ENCODE peak calls at places on chromosome 11, in nine cellular contexts. T is amygdala; Y is activated CD4-positive, alpha-beta T cell treated with anti-CD3 and anti-CD28 coated beads, Interleukin-2, amount 50 U/mL, for 48 hours; K is SK-N-SH; B is AG08396; J is stimulated activated CD8-positive, alpha-beta memory T cell treated with anti-CD3 and anti-CD28 coated beads, Interleukin-2, amount 100 ng/mL, for 48 hours; X is H9; U is AG09319; V is GM23338. A is an unnamed sample.

GRCh38 chr11:68855205-68855978 is 13.7 kb upstream of the CPT1A start:
- DNase-seq in X (peak), V (peak), K (peak), B (peak), T (no peak), J (no peak), U (no peak), Y (peak), A (peak)

GRCh38 chr11:90220391-90220790 is 2.5 kb downstream of the CHORDC1 start:
- DNase-seq in X (no peak), J (no peak), Y (no peak), T (no peak), B (peak), V (no peak), K (no peak), U (no peak), A (no peak)

GRCh38 chr11:45187375-45187774 is 40.9 kb downstream of the PRDM11 start:
- DNase-seq in U (no peak), B (no peak), T (no peak), J (no peak), Y (no peak), K (no peak), X (no peak), V (no peak), A (no peak)

GRCh38 chr11:93478841-93479240 is 64.3 kb downstream of the SMCO4 start:
- DNase-seq in J (no peak), U (no peak), Y (no peak), V (no peak), B (no peak), K (no peak), T (no peak), X (no peak), A (no peak)

GRCh38 chr11:94948070-94948617 is 25.2 kb downstream of the CWC15 start:
- DNase-seq in K (no peak), T (no peak), Y (no peak), B (peak), J (no peak), U (peak), X (no peak), V (no peak), A (no peak)

GRCh38 chr11:67691149-67691548 is 16.7 kb upstream of the ALDH3B2 start:
- DNase-seq in V (no peak), J (no peak), B (no peak), X (no peak), U (no peak), T (no peak), Y (no peak), K (no peak), A (no peak)

GRCh38 chr11:83035070-83035854 is 36.4 kb downstream of the RAB30 start:
- DNase-seq in J (no peak), K (no peak), T (no peak), B (no peak), V (no peak), U (no peak), Y (no peak), X (no peak), A (no peak)

GRCh38 chr11:90204832-90205646 is 17.8 kb downstream of the CHORDC1 start:
- DNase-seq in Y (no peak), V (peak), J (no peak), K (peak), U (peak), T (no peak), X (no peak), B (peak), A (no peak)

GRCh38 chr11:12284321-12285050 is 92.9 kb upstream of the PARVA start:
- DNase-seq in T (no peak), B (no peak), U (peak), Y (no peak), V (no peak), K (peak), J (no peak), X (peak), A (no peak)

GRCh38 chr11:72209101-72209500 is 7.5 kb upstream of the FOLR2 start:
- DNase-seq in X (no peak), V (no peak), K (no peak), B (no peak), J (no peak), T (no peak), U (no peak), Y (no peak), A (peak)

GRCh38 chr11:26556582-26556981 is 15.5 kb downstream of the MUC15 start:
- DNase-seq in V (no peak), J (no peak), T (no peak), X (no peak), U (no peak), B (no peak), Y (no peak), K (no peak), A (no peak)